ENCODE peak calls at places on chromosomes 4 and X, in five cellular contexts. A, Q, S, J and H are unnamed samples.

GRCh38 chr4:75634951-75635350 is 4.6 kb upstream of the CDKL2 start:
- DNase-seq in A (no peak), Q (no peak), S (no peak), J (no peak), H (no peak)

GRCh38 chr4:100117749-100118148 is 72.5 kb downstream of the DDIT4L start:
- DNase-seq in A (no peak), Q (no peak), S (no peak), J (no peak), H (no peak)

GRCh38 chr4:101501421-101501820 is 154.1 kb upstream of the PPP3CA start:
- DNase-seq in A (no peak), Q (no peak), S (no peak), J (no peak), H (no peak)

GRCh38 chrX:46554942-46555341 is 9.7 kb upstream of the ZNF674 start:
- DNase-seq in A (no peak), Q (no peak), S (no peak), J (peak; percentile 36), H (no peak)

GRCh38 chrX:103513476-103514108 is 5.7 kb downstream of the RAB40A start:
- DNase-seq in A (no peak), Q (no peak), S (no peak), J (peak; percentile 5), H (no peak)

GRCh38 chr4:80225628-80226027 is 28.3 kb downstream of the PRDM8 start:
- DNase-seq in A (no peak), Q (no peak), S (no peak), J (no peak), H (no peak)

GRCh38 chrX:102784550-102784949 is 64.0 kb downstream of the GPRASP3 start:
- DNase-seq in A (no peak), Q (no peak), S (no peak), J (no peak), H (no peak)

GRCh38 chrX:122196338-122196737 is 987.7 kb upstream of the GRIA3 start:
- DNase-seq in A (no peak), Q (no peak), S (no peak), J (no peak), H (no peak)

GRCh38 chr4:74118600-74119351 is 19.8 kb upstream of the CXCL2 start:
- DNase-seq in A (no peak), Q (no peak), S (no peak), J (no peak), H (no peak)

GRCh38 chr4:1206299-1207156 is 34.1 kb upstream of the SPON2 start:
- DNase-seq in A (peak; percentile 50), Q (no peak), S (no peak), J (no peak), H (peak; percentile 70)

GRCh38 chr4:75545526-75545925 is 10.3 kb upstream of the ODAPH start:
- DNase-seq in A (no peak), Q (no peak), S (no peak), J (no peak), H (no peak)

GRCh38 chr4:118734491-118735205 is 49.5 kb downstream of the METTL14 start:
- DNase-seq in A (no peak), Q (no peak), S (no peak), J (no peak), H (no peak)

GRCh38 chr4:89056292-89056952 is 563 bp downstream of the FAM13A start:
- DNase-seq in A (no peak), Q (no peak), S (no peak), J (no peak), H (no peak)

GRCh38 chrX:43827791-43828190 is 54.5 kb downstream of the MAOB start:
- DNase-seq in A (no peak), Q (no peak), S (no peak), J (no peak), H (no peak)

GRCh38 chrX:103879339-103879738 is 47.3 kb upstream of the RAB9B start:
- DNase-seq in A (no peak), Q (no peak), S (no peak), J (no peak), H (no peak)

GRCh38 chr4:113674251-113674650 is 87.3 kb downstream of the CAMK2D start:
- DNase-seq in A (no peak), Q (no peak), S (no peak), J (no peak), H (no peak)

GRCh38 chr4:65391382-65391781 is 278.9 kb downstream of the EPHA5 start:
- DNase-seq in A (no peak), Q (no peak), S (no peak), J (no peak), H (no peak)

GRCh38 chr4:40264497-40264896 is 67.7 kb downstream of the RHOH start:
- DNase-seq in A (no peak), Q (no peak), S (no peak), J (peak; percentile 25), H (no peak)

GRCh38 chr4:25299476-25300203 is 12.9 kb upstream of the ZCCHC4 start:
- DNase-seq in A (no peak), Q (no peak), S (no peak), J (no peak), H (no peak)

GRCh38 chrX:153696100-153696499 is 8.4 kb downstream of the SLC6A8 start:
- DNase-seq in A (no peak), Q (no peak), S (no peak), J (no peak), H (no peak)

GRCh38 chr4:86044593-86044985 is 315.3 kb downstream of the MAPK10 start:
- DNase-seq in A (no peak), Q (no peak), S (no peak), J (no peak), H (no peak)

GRCh38 chr4:141860974-141861373 is 224.6 kb downstream of the IL15 start:
- DNase-seq in A (no peak), Q (no peak), S (no peak), J (peak; percentile 17), H (no peak)

GRCh38 chrX:38618152-38618551 is 56.8 kb downstream of the TSPAN7 start:
- DNase-seq in A (no peak), Q (no peak), S (no peak), J (no peak), H (no peak)

GRCh38 chr4:15654556-15655222 is 468 bp downstream of the FBXL5 start:
- DNase-seq in A (peak; percentile 73), Q (peak; percentile 18), S (no peak), J (peak; percentile 19), H (peak; percentile 80)

GRCh38 chr4:128311659-128312392 is 24.2 kb upstream of the PGRMC2 start:
- DNase-seq in A (no peak), Q (no peak), S (no peak), J (no peak), H (no peak)

GRCh38 chr4:3508542-3508941 is 23.7 kb downstream of the LRPAP1 start:
- DNase-seq in A (no peak), Q (no peak), S (no peak), J (no peak), H (no peak)

GRCh38 chr4:85153221-85153620 is 186.7 kb upstream of the WDFY3 start:
- DNase-seq in A (no peak), Q (no peak), S (no peak), J (no peak), H (no peak)

GRCh38 chr4:123939621-123940020 is 543.0 kb downstream of the SPRY1 start:
- DNase-seq in A (no peak), Q (no peak), S (no peak), J (no peak), H (no peak)

GRCh38 chr4:28232376-28232775 is 1371.7 kb downstream of the STIM2 start:
- DNase-seq in A (no peak), Q (no peak), S (no peak), J (no peak), H (no peak)

GRCh38 chr4:6746721-6747689 is 31.0 kb downstream of the BLOC1S4 start:
- DNase-seq in A (no peak), Q (no peak), S (no peak), J (peak; percentile 79), H (peak; percentile 72)

GRCh38 chr4:79623125-79623905 is 215.3 kb upstream of the GK2 start:
- DNase-seq in A (no peak), Q (no peak), S (no peak), J (no peak), H (no peak)

GRCh38 chrX:39857780-39858179 is 240.0 kb downstream of the BCOR start:
- DNase-seq in A (no peak), Q (no peak), S (peak; percentile 26), J (no peak), H (no peak)

GRCh38 chrX:17788956-17789562 is 51.8 kb downstream of the SCML1 start:
- DNase-seq in A (no peak), Q (no peak), S (no peak), J (no peak), H (no peak)

GRCh38 chr4:151691639-151692442 is 69.0 kb downstream of the GATB start:
- DNase-seq in A (no peak), Q (no peak), S (no peak), J (no peak), H (no peak)

GRCh38 chr4:26141916-26142638 is 178.7 kb upstream of the RBPJ start:
- DNase-seq in A (no peak), Q (no peak), S (no peak), J (no peak), H (no peak)

GRCh38 chrX:109840585-109840984 is 107.5 kb upstream of the ACSL4 start:
- DNase-seq in A (no peak), Q (no peak), S (no peak), J (peak; percentile 69), H (no peak)

GRCh38 chrX:72620550-72621145 is 48.0 kb upstream of the HDAC8 start:
- DNase-seq in A (no peak), Q (no peak), S (no peak), J (peak; percentile 94), H (peak; percentile 81)

GRCh38 chr4:105620640-105621323 is 68.4 kb downstream of the ARHGEF38 start:
- DNase-seq in A (no peak), Q (no peak), S (no peak), J (peak; percentile 5), H (no peak)

GRCh38 chrX:81174286-81174685 is 27.4 kb downstream of the HMGN5 start:
- DNase-seq in A (no peak), Q (no peak), S (no peak), J (peak; percentile 11), H (no peak)

GRCh38 chrX:66638591-66639500 is at the start of gene EDA2R:
- DNase-seq in A (no peak), Q (no peak), S (peak; percentile 1), J (peak; percentile 88), H (no peak)